ENCODE peak calls at places on chromosomes 7 and 10, in five cellular contexts. C is heart right ventricle; P is prostate gland; X is CD4-positive, alpha-beta T cell; O is fibroblast of mammary gland. U is an unnamed sample.

GRCh38 chr10:117174439-117175214 is 22.7 kb upstream of the KCNK18 start:
- DNase-seq in C (peak; percentile 77), P (peak; percentile 68), X (peak; percentile 78), O (peak; percentile 69), U (peak; percentile 83)

GRCh38 chr7:7977774-7978173 is 9.2 kb downstream of the GLCCI1 start:
- DNase-seq in C (no peak), P (no peak), X (no peak), O (no peak), U (no peak)

GRCh38 chr10:21976739-21977138 is 26.8 kb downstream of the DNAJC1 start:
- DNase-seq in C (no peak), P (no peak), X (no peak), O (peak; percentile 62), U (no peak)

GRCh38 chr10:126179637-126180036 is 208.6 kb downstream of the ADAM12 start:
- DNase-seq in C (no peak), P (no peak), X (no peak), O (no peak), U (no peak)

GRCh38 chr7:750111-750905 is 23.2 kb upstream of the PRKAR1B start:
- DNase-seq in C (no peak), P (no peak), X (no peak), O (no peak), U (no peak)

GRCh38 chr7:78746261-78746660 is 707.2 kb downstream of the MAGI2 start:
- DNase-seq in C (no peak), P (no peak), X (no peak), O (no peak), U (no peak)

GRCh38 chr10:94186722-94187121 is 176.0 kb downstream of the NOC3L start:
- DNase-seq in C (no peak), P (no peak), X (no peak), O (no peak), U (no peak)

GRCh38 chr10:93096901-93097300 is 23.2 kb downstream of the CYP26A1 start:
- DNase-seq in C (no peak), P (no peak), X (no peak), O (no peak), U (no peak)

GRCh38 chr10:13961096-13961495 is 369.6 kb downstream of the FRMD4A start:
- DNase-seq in C (no peak), P (no peak), X (no peak), O (peak; percentile 96), U (no peak)

GRCh38 chr10:60353519-60354258 is 36.0 kb downstream of the ANK3 start:
- DNase-seq in C (peak; percentile 16), P (no peak), X (no peak), O (peak; percentile 91), U (no peak)

GRCh38 chr10:71970331-71970730 is 6.1 kb downstream of the CHST3 start:
- DNase-seq in C (no peak), P (peak; percentile 80), X (no peak), O (no peak), U (peak; percentile 71)

GRCh38 chr10:116168329-116168728 is 104.7 kb downstream of the GFRA1 start:
- DNase-seq in C (no peak), P (no peak), X (no peak), O (no peak), U (no peak)

GRCh38 chr7:150569245-150569644 is 2.1 kb downstream of the GIMAP4 start:
- DNase-seq in C (no peak), P (no peak), X (no peak), O (no peak), U (no peak)

GRCh38 chr7:141486959-141487358 is 64.3 kb upstream of the AGK start:
- DNase-seq in C (no peak), P (no peak), X (no peak), O (no peak), U (no peak)

GRCh38 chr10:96250349-96250748 is 21.0 kb downstream of the BLNK start:
- DNase-seq in C (no peak), P (no peak), X (no peak), O (no peak), U (no peak)

GRCh38 chr10:90847436-90847835 is 10.4 kb downstream of the HTR7 start:
- DNase-seq in C (no peak), P (peak; percentile 16), X (no peak), O (peak; percentile 84), U (no peak)

GRCh38 chr10:75541411-75541810 is 110.0 kb downstream of the LRMDA start:
- DNase-seq in C (no peak), P (no peak), X (no peak), O (no peak), U (no peak)

GRCh38 chr7:33799766-33800165 is 105.6 kb upstream of the BMPER start:
- DNase-seq in C (no peak), P (no peak), X (no peak), O (no peak), U (no peak)

GRCh38 chr7:27131390-27131819 is 848 bp upstream of the HOXA4 start:
- DNase-seq in C (no peak), P (no peak), X (no peak), O (no peak), U (no peak)

GRCh38 chr10:59678884-59679301 is 30.8 kb downstream of the SLC16A9 start:
- DNase-seq in C (no peak), P (no peak), X (no peak), O (peak; percentile 70), U (no peak)

GRCh38 chr10:16016688-16017087 is 156.4 kb upstream of the MINDY3 start:
- DNase-seq in C (no peak), P (no peak), X (no peak), O (no peak), U (no peak)

GRCh38 chr7:13989138-13989943 is at the start of gene ETV1:
- DNase-seq in C (peak; percentile 79), P (peak; percentile 46), X (no peak), O (peak; percentile 74), U (peak; percentile 76)
- TF ChIP-seq CTCF in C (peak; percentile 23), P (no peak), X (no peak), O (peak; percentile 34), U (peak; percentile 53)

GRCh38 chr10:123154092-123154942 is at the start of gene BUB3:
- DNase-seq in C (peak; percentile 99), P (peak; percentile 99), X (peak; percentile 89), O (peak; percentile 100), U (peak; percentile 88)
- TF ChIP-seq CTCF in C (no peak), P (peak; percentile 41), X (no peak), O (no peak), U (no peak)

GRCh38 chr10:24254180-24254579 is 45.2 kb downstream of the KIAA1217 start:
- DNase-seq in C (no peak), P (no peak), X (no peak), O (peak; percentile 75), U (no peak)

GRCh38 chr10:24257588-24257987 is 48.6 kb downstream of the KIAA1217 start:
- DNase-seq in C (no peak), P (no peak), X (no peak), O (no peak), U (no peak)

GRCh38 chr10:24255907-24256306 is 47.0 kb downstream of the KIAA1217 start:
- DNase-seq in C (peak; percentile 48), P (peak; percentile 91), X (no peak), O (no peak), U (no peak)

GRCh38 chr10:24255115-24255895 is 46.4 kb downstream of the KIAA1217 start:
- DNase-seq in C (no peak), P (peak; percentile 39), X (no peak), O (no peak), U (no peak)

DNA sequence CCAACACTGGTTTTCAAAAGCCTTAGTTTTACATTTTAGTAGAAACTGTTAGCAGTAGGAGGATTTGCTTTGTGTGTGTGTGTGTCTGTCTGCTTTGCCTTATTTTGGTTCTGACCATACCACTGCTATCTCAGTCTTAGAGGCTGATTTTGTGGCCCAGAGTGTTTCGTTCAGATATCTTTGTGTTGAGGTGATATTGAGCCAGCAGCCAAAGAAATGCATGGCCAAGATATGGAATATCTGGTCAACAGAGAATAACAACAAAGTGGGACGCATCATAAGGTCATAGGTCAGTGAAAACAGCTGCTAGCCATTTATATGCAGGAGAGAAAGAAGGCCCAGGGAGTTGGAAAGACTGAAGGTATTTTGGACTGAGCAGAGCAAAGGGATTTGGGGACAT is 47.7 kb downstream of the KIAA1217 start:
- DNase-seq in C (no peak), P (no peak), X (no peak), O (peak; percentile 33), U (no peak)
- TF ChIP-seq CTCF in C (no peak), P (no peak), X (no peak), O (no peak), U (no peak)

GRCh38 chr7:21305455-21306235 is 122.2 kb upstream of the SP4 start:
- DNase-seq in C (no peak), P (no peak), X (no peak), O (no peak), U (no peak)

GRCh38 chr7:21299766-21300165 is 128.1 kb upstream of the SP4 start:
- DNase-seq in C (no peak), P (no peak), X (no peak), O (no peak), U (no peak)

GRCh38 chr7:21304836-21305235 is 123.0 kb upstream of the SP4 start:
- DNase-seq in C (no peak), P (no peak), X (no peak), O (no peak), U (no peak)

DNA sequence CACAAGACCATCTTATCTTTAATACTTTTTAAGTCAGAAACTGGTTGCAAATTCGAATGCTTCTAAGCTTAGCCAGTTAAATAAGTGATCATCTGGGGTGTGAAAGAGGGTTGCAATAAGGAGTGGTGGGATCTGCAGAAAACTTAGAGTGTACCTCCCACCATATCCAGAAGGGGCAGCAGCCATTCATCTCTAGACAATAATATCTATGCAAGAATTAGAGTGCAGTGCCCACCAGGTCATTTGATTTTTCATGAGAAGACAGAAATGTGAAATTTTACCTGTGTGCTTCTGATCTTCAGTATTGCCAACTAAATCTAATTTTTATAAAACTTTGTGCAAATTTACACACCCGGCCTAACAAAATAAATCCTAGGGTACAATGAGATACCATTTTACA is 127.2 kb upstream of the SP4 start:
- DNase-seq in C (no peak), P (no peak), X (no peak), O (no peak), U (peak; percentile 23)
- TF ChIP-seq CTCF in C (no peak), P (no peak), X (no peak), O (no peak), U (peak; percentile 51)

GRCh38 chr7:36154255-36155212 is 1.5 kb downstream of the EEPD1 start:
- DNase-seq in C (no peak), P (no peak), X (no peak), O (no peak), U (peak; percentile 75)
- TF ChIP-seq CTCF in C (no peak), P (no peak), X (no peak), O (no peak), U (peak; percentile 70)

GRCh38 chr10:70274643-70275042 is 9.2 kb downstream of the NPFFR1 start:
- DNase-seq in C (no peak), P (no peak), X (no peak), O (peak; percentile 81), U (no peak)
- TF ChIP-seq CTCF in C (no peak), P (no peak), X (no peak), O (peak; percentile 20), U (no peak)

GRCh38 chr7:44052771-44053365 is 8.4 kb downstream of the DBNL start:
- DNase-seq in C (no peak), P (no peak), X (no peak), O (no peak), U (no peak)
- TF ChIP-seq CTCF in C (no peak), P (no peak), X (no peak), O (no peak), U (peak; percentile 13)